ENCODE peak calls at places on chromosomes 5 and 9, in eight cellular contexts. K, C, H, R, S, A, V and E are unnamed samples.

GRCh38 chr5:81232449-81233079 is 558 bp upstream of the CKMT2 start:
- DNase-seq in K (peak; percentile 24), C (no peak), H (peak; percentile 88), R (peak; percentile 66), S (no peak), A (no peak), V (no peak), E (peak; percentile 94)

GRCh38 chr5:146105477-146105876 is at the start of gene PLAC8L1:
- DNase-seq in K (no peak), C (no peak), H (no peak), R (no peak), S (no peak), A (no peak), V (no peak), E (no peak)

GRCh38 chr9:77841739-77842386 is 189.7 kb downstream of the GNAQ start:
- DNase-seq in K (no peak), C (no peak), H (no peak), R (no peak), S (no peak), A (no peak), V (no peak), E (no peak)

GRCh38 chr5:94245608-94246007 is 372.8 kb downstream of the KIAA0825 start:
- DNase-seq in K (no peak), C (peak; percentile 54), H (no peak), R (no peak), S (peak; percentile 19), A (no peak), V (no peak), E (no peak)

GRCh38 chr5:176906796-176907195 is 7.7 kb upstream of the HK3 start:
- DNase-seq in K (no peak), C (no peak), H (no peak), R (no peak), S (no peak), A (no peak), V (no peak), E (no peak)

GRCh38 chr5:87574106-87574505 is 161.4 kb upstream of the CCNH start:
- DNase-seq in K (no peak), C (no peak), H (no peak), R (no peak), S (no peak), A (no peak), V (no peak), E (no peak)

GRCh38 chr5:177365845-177366527 is 8.3 kb downstream of the RGS14 start:
- DNase-seq in K (no peak), C (no peak), H (no peak), R (no peak), S (no peak), A (no peak), V (peak; percentile 24), E (no peak)

GRCh38 chr5:43536972-43537371 is 19.9 kb downstream of the PAIP1 start:
- DNase-seq in K (no peak), C (no peak), H (no peak), R (no peak), S (no peak), A (no peak), V (no peak), E (no peak)

GRCh38 chr9:111833941-111834340 is 39.2 kb upstream of the SHOC1 start:
- DNase-seq in K (no peak), C (no peak), H (no peak), R (no peak), S (peak; percentile 77), A (no peak), V (no peak), E (no peak)

GRCh38 chr9:69071059-69071458 is 35.5 kb downstream of the FXN start:
- DNase-seq in K (no peak), C (no peak), H (no peak), R (no peak), S (no peak), A (no peak), V (no peak), E (no peak)

GRCh38 chr9:99720455-99721050 is 101.1 kb upstream of the NR4A3 start:
- DNase-seq in K (no peak), C (peak; percentile 17), H (no peak), R (no peak), S (peak; percentile 0), A (no peak), V (no peak), E (no peak)
- H3K4me3 ChIP-seq in K (no peak overlapping the region), C (peak overlapping the region; percentile 29), H (peak overlapping the region; percentile 12), R (no peak overlapping the region), S (no peak overlapping the region), A (peak overlapping the region; percentile 23), V (no peak overlapping the region), E (peak overlapping the region; percentile 56)

GRCh38 chr5:180118391-180118791 is 46.8 kb upstream of the RNF130 start:
- DNase-seq in K (no peak), C (no peak), H (no peak), R (no peak), S (no peak), A (peak; percentile 20), V (no peak), E (peak; percentile 19)

GRCh38 chr5:180116077-180116375 is 44.5 kb upstream of the RNF130 start:
- DNase-seq in K (no peak), C (no peak), H (no peak), R (peak; percentile 9), S (no peak), A (peak; percentile 29), V (no peak), E (no peak)

GRCh38 chr5:180117378-180117725 is 45.8 kb upstream of the RNF130 start:
- DNase-seq in K (no peak), C (no peak), H (no peak), R (no peak), S (no peak), A (peak; percentile 5), V (no peak), E (no peak)

GRCh38 chr5:180115326-180116076 is 43.9 kb upstream of the RNF130 start:
- DNase-seq in K (no peak), C (no peak), H (no peak), R (no peak), S (no peak), A (no peak), V (no peak), E (peak; percentile 28)

DNA sequence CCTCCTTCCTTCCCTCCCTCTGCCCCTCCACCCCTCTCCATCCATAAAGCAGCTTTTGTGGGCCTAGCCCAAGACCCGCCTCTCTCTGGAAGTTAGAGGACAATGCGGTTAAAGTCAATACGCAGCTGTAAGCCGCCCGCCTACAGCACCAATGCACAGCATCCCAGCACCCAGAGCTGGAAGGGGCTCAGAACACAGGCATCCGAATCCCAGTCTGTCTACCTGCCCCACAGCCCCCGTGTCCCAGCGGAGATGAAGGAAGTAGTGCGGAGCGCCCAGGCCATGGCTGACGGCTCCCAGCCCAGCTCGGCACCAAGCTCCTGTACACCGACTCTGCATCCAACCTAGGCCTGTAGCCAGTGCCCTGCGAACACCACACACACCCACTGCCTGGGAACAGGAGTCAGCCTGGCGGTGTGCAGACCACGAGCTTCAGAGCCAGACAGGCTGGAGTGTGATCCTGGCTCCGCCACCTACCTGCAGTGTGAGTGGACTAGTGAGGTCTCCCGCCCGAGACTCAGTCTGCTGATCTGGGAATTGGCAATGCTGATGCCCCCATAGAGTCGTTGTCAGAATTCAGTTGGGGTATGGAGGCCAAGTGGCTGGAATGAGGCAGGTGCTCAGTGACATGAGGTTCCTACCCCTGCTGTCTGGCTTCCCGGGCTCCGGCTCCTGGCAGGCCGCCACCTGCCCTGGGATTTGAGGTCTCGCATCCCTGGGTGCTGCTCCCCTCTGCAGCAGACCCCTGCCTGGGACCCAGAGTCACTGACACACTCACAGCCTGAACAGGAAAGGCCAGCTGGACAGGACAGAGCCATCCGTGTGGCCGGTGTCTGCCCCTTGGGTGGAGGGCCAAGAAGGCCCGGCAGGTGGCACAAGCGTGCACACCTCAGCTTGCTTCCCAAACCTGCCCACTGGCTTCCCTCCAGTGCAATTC is 45.1 kb upstream of the RNF130 start:
- DNase-seq in K (no peak), C (no peak), H (no peak), R (peak; percentile 8), S (no peak), A (peak; percentile 40), V (no peak), E (peak; percentile 56)
- TF ChIP-seq CTCF in K (no peak), C (peak; percentile 5), H (no peak), R (no peak), S (no peak), A (no peak), V (no peak), E (no peak)

GRCh38 chr5:54022156-54022685 is 288.2 kb downstream of the ARL15 start:
- DNase-seq in K (no peak), C (peak; percentile 1), H (no peak), R (no peak), S (no peak), A (no peak), V (no peak), E (no peak)

GRCh38 chr5:54021413-54022155 is 288.8 kb downstream of the ARL15 start:
- DNase-seq in K (no peak), C (peak; percentile 49), H (no peak), R (no peak), S (peak; percentile 42), A (no peak), V (no peak), E (no peak)

GRCh38 chr5:54017580-54017979 is 292.8 kb downstream of the ARL15 start:
- DNase-seq in K (no peak), C (no peak), H (no peak), R (no peak), S (no peak), A (no peak), V (peak; percentile 55), E (no peak)

GRCh38 chr5:54013556-54014157 is 296.7 kb downstream of the ARL15 start:
- DNase-seq in K (peak; percentile 34), C (peak; percentile 65), H (no peak), R (no peak), S (peak; percentile 90), A (no peak), V (no peak), E (peak; percentile 63)

GRCh38 chr5:54018438-54018837 is 291.9 kb downstream of the ARL15 start:
- DNase-seq in K (no peak), C (no peak), H (no peak), R (no peak), S (peak; percentile 66), A (no peak), V (peak; percentile 92), E (no peak)
- H3K27ac ChIP-seq in K (no peak overlapping the region), C (no peak overlapping the region), H (no peak overlapping the region), R (no peak overlapping the region), S (peak overlapping the region; percentile 43), A (no peak overlapping the region), V (peak overlapping the region; percentile 95), E (no peak overlapping the region)

DNA sequence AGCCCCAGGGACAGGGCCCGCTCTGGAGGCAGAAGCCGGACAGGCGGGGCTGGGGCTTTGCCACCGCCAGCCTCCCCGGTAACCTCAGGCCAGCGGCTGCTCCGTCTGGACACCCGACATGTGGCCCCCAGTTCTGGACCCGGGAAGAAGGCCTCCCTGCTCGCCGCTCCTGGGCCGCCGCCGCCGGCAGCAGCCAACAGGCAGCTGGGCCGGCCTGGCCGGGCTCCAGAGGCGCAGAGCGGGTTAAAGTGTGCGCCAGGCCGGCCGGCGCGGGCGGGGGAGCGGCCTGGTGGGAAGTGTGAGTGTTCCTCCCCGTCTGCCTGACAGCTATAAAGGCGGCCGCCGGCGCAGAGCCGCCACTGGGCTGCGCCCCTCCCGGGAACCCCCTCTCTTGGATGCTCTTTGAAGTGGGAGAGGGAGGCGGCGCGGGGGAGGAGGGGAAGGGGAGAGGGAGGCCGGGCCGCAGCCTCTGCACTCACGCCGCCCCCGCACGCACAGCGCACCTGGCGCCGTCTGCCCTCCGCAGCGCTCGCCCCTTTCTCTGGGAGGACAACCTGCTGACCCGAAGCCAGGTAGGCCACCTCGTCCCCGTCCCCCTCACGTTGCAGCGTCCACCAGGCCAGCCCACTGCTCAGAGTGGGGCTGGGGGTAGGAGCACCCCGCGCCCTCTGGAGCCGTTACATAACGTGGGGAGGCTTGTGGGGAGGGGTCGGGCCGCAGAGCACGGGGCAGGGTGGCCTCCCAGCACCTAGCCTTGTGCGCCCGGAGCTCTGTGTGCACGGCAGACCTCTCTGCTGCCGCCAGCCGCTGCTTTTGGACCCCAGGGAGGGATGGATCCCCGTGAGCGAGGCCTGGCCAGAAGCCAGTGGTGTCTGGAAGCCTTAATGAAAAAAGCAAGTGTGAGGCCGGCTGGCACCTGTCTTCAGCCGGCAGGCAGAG is at the start of gene ADAMTSL2:
- DNase-seq in K (no peak), C (no peak), H (peak; percentile 78), R (peak; percentile 83), S (peak; percentile 56), A (peak; percentile 81), V (peak; percentile 71), E (peak; percentile 68)
- H3K4me3 ChIP-seq in K (peak within 1 kb of the TSS; percentile 29), C (no peak within 1 kb of the TSS), H (peak within 1 kb of the TSS; percentile 56), R (peak within 1 kb of the TSS; percentile 5), S (no peak within 1 kb of the TSS), A (peak within 1 kb of the TSS; percentile 61), V (peak within 1 kb of the TSS; percentile 56), E (peak within 1 kb of the TSS; percentile 61)